ENCODE peak calls at places on chromosomes 6 and 20, in seven cellular contexts. G is NB4; K is stimulated activated CD4-positive, alpha-beta T cell treated with anti-CD3 and anti-CD28 coated beads, Interleukin-4, amount 100 ng/mL, for 48 hours; Z is fibroblast of villous mesenchyme; L is left colon; M is type B pancreatic cell; R is AG09319. S is an unnamed sample.

GRCh38 chr6:45576648-45577624 is 199.2 kb upstream of the SUPT3H start:
- DNase-seq in G (no peak), K (no peak), Z (peak), L (no peak), M (no peak), R (no peak), S (no peak)

GRCh38 chr20:15902493-15902892 is 670.8 kb downstream of the KIF16B start:
- DNase-seq in G (peak), K (no peak), Z (no peak), L (no peak), M (no peak), R (no peak), S (no peak)

GRCh38 chr6:71544028-71544427 is 255.4 kb downstream of the OGFRL1 start:
- DNase-seq in G (no peak), K (no peak), Z (peak), L (no peak), M (no peak), R (no peak), S (no peak)

GRCh38 chr6:10963113-10963512 is 76.3 kb downstream of the SYCP2L start:
- DNase-seq in G (no peak), K (no peak), Z (no peak), L (no peak), M (no peak), R (no peak), S (no peak)

GRCh38 chr6:25359191-25359861 is 80.2 kb downstream of the CARMIL1 start:
- DNase-seq in G (no peak), K (no peak), Z (peak), L (no peak), M (no peak), R (peak), S (peak)

GRCh38 chr6:106106276-106107042 is 20.3 kb downstream of the PRDM1 start:
- DNase-seq in G (no peak), K (no peak), Z (no peak), L (no peak), M (no peak), R (no peak), S (no peak)

GRCh38 chr6:170265655-170266054 is 25.2 kb downstream of the DLL1 start:
- DNase-seq in G (no peak), K (no peak), Z (no peak), L (peak), M (no peak), R (no peak), S (no peak)

GRCh38 chr6:96943535-96943934 is 19.0 kb downstream of the KLHL32 start:
- DNase-seq in G (no peak), K (no peak), Z (no peak), L (no peak), M (no peak), R (no peak), S (no peak)

GRCh38 chr20:24684954-24685691 is 215.7 kb downstream of the SYNDIG1 start:
- DNase-seq in G (no peak), K (no peak), Z (no peak), L (no peak), M (no peak), R (no peak), S (no peak)

GRCh38 chr6:6803180-6803978 is 214.9 kb downstream of the LY86 start:
- DNase-seq in G (peak), K (no peak), Z (no peak), L (peak), M (no peak), R (no peak), S (no peak)

GRCh38 chr20:9147553-9148024 is 78.7 kb downstream of the PLCB4 start:
- DNase-seq in G (no peak), K (no peak), Z (peak), L (no peak), M (no peak), R (no peak), S (no peak)

GRCh38 chr20:35991142-35991771 is 22.9 kb downstream of the CNBD2 start:
- DNase-seq in G (peak), K (no peak), Z (peak), L (no peak), M (no peak), R (no peak), S (no peak)

GRCh38 chr6:168122011-168122410 is 43.0 kb upstream of the FRMD1 start:
- DNase-seq in G (no peak), K (no peak), Z (no peak), L (no peak), M (peak), R (no peak), S (no peak)

GRCh38 chr6:36897629-36898028 is 11.9 kb downstream of the C6orf89 start:
- DNase-seq in G (no peak), K (no peak), Z (peak), L (no peak), M (no peak), R (no peak), S (no peak)

GRCh38 chr6:119348308-119349040 is 1.1 kb downstream of the MAN1A1 start:
- DNase-seq in G (no peak), K (peak), Z (no peak), L (peak), M (peak), R (no peak), S (peak)

GRCh38 chr6:25052181-25052580 is 116.4 kb upstream of the RIPOR2 start:
- DNase-seq in G (peak), K (no peak), Z (peak), L (no peak), M (no peak), R (no peak), S (no peak)

GRCh38 chr20:32017711-32018251 is 7.5 kb downstream of the CCM2L start:
- DNase-seq in G (peak), K (peak), Z (no peak), L (peak), M (no peak), R (no peak), S (no peak)

GRCh38 chr6:145704153-145704781 is 31.1 kb downstream of the EPM2A start:
- DNase-seq in G (peak), K (no peak), Z (peak), L (no peak), M (no peak), R (no peak), S (no peak)

GRCh38 chr20:1499528-1500420 is 8.6 kb upstream of the SIRPB2 start:
- DNase-seq in G (no peak), K (no peak), Z (no peak), L (no peak), M (no peak), R (no peak), S (no peak)

GRCh38 chr20:46784450-46785127 is 75.1 kb downstream of the SLC2A10 start:
- DNase-seq in G (no peak), K (no peak), Z (peak), L (no peak), M (no peak), R (peak), S (no peak)

GRCh38 chr6:130937942-130938604 is 110.9 kb downstream of the SMLR1 start:
- DNase-seq in G (no peak), K (no peak), Z (no peak), L (no peak), M (no peak), R (no peak), S (no peak)

GRCh38 chr6:135183532-135184440 is 2.7 kb downstream of the MYB start:
- DNase-seq in G (peak), K (peak), Z (peak), L (peak), M (no peak), R (no peak), S (peak)

GRCh38 chr6:1364791-1365190 is 24.6 kb upstream of the FOXF2 start:
- DNase-seq in G (no peak), K (no peak), Z (no peak), L (no peak), M (no peak), R (no peak), S (no peak)

GRCh38 chr20:38902601-38903000 is 23.6 kb upstream of the FAM83D start:
- DNase-seq in G (no peak), K (no peak), Z (no peak), L (no peak), M (no peak), R (no peak), S (no peak)